ENCODE peak calls at places on chromosome 10, in five cellular contexts. M is activated T-cell treated with anti-CD3 and anti-CD28 coated beads for 1 hour, L is ELF-1, D is astrocyte of the spinal cord, X is nephron progenitor cell. H is an unnamed sample.

GRCh38 chr10:78081292-78081691 is 47.6 kb downstream of the RPS24 start:
- DNase-seq in D (no peak), X (no peak), L (no peak), M (no peak), H (no peak)

GRCh38 chr10:8069627-8070026 is 15.1 kb downstream of the GATA3 start:
- DNase-seq in L (no peak), X (no peak), M (no peak), D (peak), H (no peak)

GRCh38 chr10:117662790-117663540 is 120.4 kb downstream of the EMX2 start:
- DNase-seq in L (peak), D (no peak), X (no peak), M (no peak), H (peak)

GRCh38 chr10:11387044-11387443 is 224.4 kb downstream of the USP6NL start:
- DNase-seq in X (no peak), D (no peak), M (no peak), L (no peak), H (no peak)

GRCh38 chr10:133465950-133466474 is 12.3 kb downstream of the SCART1 start:
- DNase-seq in D (no peak), X (no peak), L (no peak), M (no peak), H (peak)

GRCh38 chr10:111820471-111820870 is 363.1 kb downstream of the GPAM start:
- DNase-seq in D (no peak), M (no peak), L (no peak), X (no peak), H (no peak)

GRCh38 chr10:131928248-131929095 is 27.7 kb downstream of the PPP2R2D start:
- DNase-seq in L (no peak), X (no peak), D (peak), M (no peak), H (no peak)

GRCh38 chr10:107611101-107611500 is 446.6 kb upstream of the SORCS1 start:
- DNase-seq in L (no peak), D (no peak), X (no peak), M (no peak), H (no peak)

GRCh38 chr10:125160856-125161569 is 650 bp upstream of the CTBP2 start:
- DNase-seq in X (peak), L (peak), D (peak), M (no peak), H (no peak)

GRCh38 chr10:44920252-44920651 is 9.1 kb downstream of the TMEM72 start:
- DNase-seq in D (no peak), L (no peak), X (no peak), M (no peak), H (no peak)

GRCh38 chr10:71300555-71301370 is 18.3 kb upstream of the SLC29A3 start:
- DNase-seq in M (no peak), L (no peak), D (no peak), X (no peak), H (no peak)

GRCh38 chr10:46523119-46523880 is 33.2 kb downstream of the GPRIN2 start:
- DNase-seq in D (no peak), L (peak), M (no peak), X (peak), H (no peak)

GRCh38 chr10:95770084-95770720 is 14.2 kb downstream of the ENTPD1 start:
- DNase-seq in X (no peak), M (no peak), D (no peak), L (no peak), H (no peak)

GRCh38 chr10:43202657-43203490 is 64.0 kb downstream of the RASGEF1A start:
- DNase-seq in D (no peak), X (peak), M (no peak), L (peak), H (no peak)

GRCh38 chr10:66627156-66627555 is 298.7 kb upstream of the LRRTM3 start:
- DNase-seq in D (peak), M (no peak), X (no peak), L (no peak), H (no peak)

GRCh38 chr10:104577171-104577570 is 63.9 kb upstream of the SORCS3 start:
- DNase-seq in D (no peak), X (no peak), L (no peak), M (no peak), H (peak)

GRCh38 chr10:47378606-47379444 is 5.3 kb downstream of the ZNF488 start:
- DNase-seq in M (no peak), X (no peak), L (no peak), D (no peak), H (no peak)

GRCh38 chr10:49767752-49768151 is 5.6 kb upstream of the OGDHL start:
- DNase-seq in D (no peak), X (no peak), L (peak), M (no peak), H (no peak)

GRCh38 chr10:88992945-88993537 is 2.4 kb downstream of the FAS start:
- DNase-seq in M (no peak), D (peak), L (no peak), X (no peak), H (no peak)

GRCh38 chr10:30985552-30985951 is 46.1 kb downstream of the ZNF438 start:
- DNase-seq in L (no peak), X (no peak), M (no peak), D (peak), H (no peak)

GRCh38 chr10:118669020-118669766 is 73.7 kb upstream of the PRLHR start:
- DNase-seq in X (no peak), D (peak), L (no peak), M (no peak), H (no peak)

GRCh38 chr10:33547976-33548375 is 213.5 kb upstream of the NRP1 start:
- DNase-seq in D (no peak), M (no peak), L (no peak), X (no peak), H (peak)

GRCh38 chr10:21634599-21635365 is 100.8 kb downstream of the MLLT10 start:
- DNase-seq in M (no peak), X (no peak), D (no peak), L (no peak), H (no peak)

GRCh38 chr10:50832171-50832751 is 53.2 kb downstream of the A1CF start:
- DNase-seq in M (no peak), D (no peak), X (no peak), L (no peak), H (no peak)